ENCODE peak calls at places on chromosomes 13 and 19, in eight cellular contexts. One of them, this sample, is unnamed.

GRCh38 chr19:10288662-10289166 is 1.0 kb upstream of the ICAM5 start:
- DNase-seq in lower lobe of right lung: peak; percentile 76
- DNase-seq in left lung: no peak
- DNase-seq in cardiac muscle cell: peak; percentile 55
- DNase-seq in fibroblast of lung: no peak
- DNase-seq in upper lobe of left lung: peak; percentile 68
- DNase-seq in heart left ventricle: no peak
- DNase-seq in heart right ventricle: no peak
- DNase-seq in this sample: no peak

GRCh38 chr13:55013051-55013450 is 1984.4 kb downstream of the OLFM4 start:
- DNase-seq in lower lobe of right lung: no peak
- DNase-seq in cardiac muscle cell: no peak
- DNase-seq in fibroblast of lung: no peak
- DNase-seq in upper lobe of left lung: no peak
- DNase-seq in heart left ventricle: no peak
- DNase-seq in left lung: no peak
- DNase-seq in heart right ventricle: no peak
- DNase-seq in this sample: no peak

GRCh38 chr13:109136873-109137272 is 507.5 kb downstream of the MYO16 start:
- DNase-seq in cardiac muscle cell: no peak
- DNase-seq in left lung: no peak
- DNase-seq in fibroblast of lung: no peak
- DNase-seq in heart left ventricle: no peak
- DNase-seq in heart right ventricle: no peak
- DNase-seq in lower lobe of right lung: no peak
- DNase-seq in upper lobe of left lung: no peak
- DNase-seq in this sample: no peak

GRCh38 chr13:55554741-55555140 is 1586.0 kb upstream of the PRR20A start:
- DNase-seq in heart left ventricle: no peak
- DNase-seq in cardiac muscle cell: no peak
- DNase-seq in heart right ventricle: no peak
- DNase-seq in left lung: no peak
- DNase-seq in lower lobe of right lung: no peak
- DNase-seq in fibroblast of lung: no peak
- DNase-seq in upper lobe of left lung: no peak
- DNase-seq in this sample: no peak

GRCh38 chr19:16381756-16382401 is 57.3 kb downstream of the KLF2 start:
- DNase-seq in cardiac muscle cell: peak; percentile 86
- DNase-seq in heart left ventricle: peak; percentile 85
- DNase-seq in fibroblast of lung: peak; percentile 57
- DNase-seq in heart right ventricle: peak; percentile 83
- DNase-seq in upper lobe of left lung: no peak
- DNase-seq in left lung: no peak
- DNase-seq in lower lobe of right lung: no peak
- DNase-seq in this sample: peak; percentile 98

GRCh38 chr13:26867451-26868067 is 107.0 kb upstream of the GPR12 start:
- DNase-seq in fibroblast of lung: peak; percentile 33
- DNase-seq in lower lobe of right lung: no peak
- DNase-seq in heart left ventricle: no peak
- DNase-seq in left lung: no peak
- DNase-seq in cardiac muscle cell: peak; percentile 45
- DNase-seq in heart right ventricle: no peak
- DNase-seq in upper lobe of left lung: no peak
- DNase-seq in this sample: no peak

GRCh38 chr19:14091086-14091884 is 734 bp upstream of the SAMD1 start:
- DNase-seq in cardiac muscle cell: peak; percentile 58
- DNase-seq in upper lobe of left lung: peak; percentile 81
- DNase-seq in fibroblast of lung: peak; percentile 79
- DNase-seq in left lung: peak; percentile 86
- DNase-seq in heart left ventricle: no peak
- DNase-seq in lower lobe of right lung: peak; percentile 60
- DNase-seq in heart right ventricle: no peak
- DNase-seq in this sample: peak; percentile 77

GRCh38 chr13:37484056-37484455 is 114.5 kb downstream of the POSTN start:
- DNase-seq in left lung: no peak
- DNase-seq in heart right ventricle: no peak
- DNase-seq in upper lobe of left lung: no peak
- DNase-seq in fibroblast of lung: no peak
- DNase-seq in heart left ventricle: no peak
- DNase-seq in cardiac muscle cell: no peak
- DNase-seq in lower lobe of right lung: no peak
- DNase-seq in this sample: no peak

GRCh38 chr19:3538965-3539742 is at the start of gene TEKTIP1:
- DNase-seq in left lung: no peak
- DNase-seq in heart right ventricle: no peak
- DNase-seq in fibroblast of lung: no peak
- DNase-seq in cardiac muscle cell: no peak
- DNase-seq in heart left ventricle: no peak
- DNase-seq in upper lobe of left lung: no peak
- DNase-seq in lower lobe of right lung: no peak
- DNase-seq in this sample: no peak

GRCh38 chr19:7376151-7376852 is 27.6 kb downstream of the ARHGEF18 start:
- DNase-seq in fibroblast of lung: no peak
- DNase-seq in heart right ventricle: no peak
- DNase-seq in left lung: no peak
- DNase-seq in heart left ventricle: no peak
- DNase-seq in lower lobe of right lung: no peak
- DNase-seq in cardiac muscle cell: no peak
- DNase-seq in upper lobe of left lung: no peak
- DNase-seq in this sample: peak; percentile 32

GRCh38 chr13:87259479-87260083 is 411.6 kb upstream of the SLITRK5 start:
- DNase-seq in cardiac muscle cell: peak; percentile 2
- DNase-seq in fibroblast of lung: peak; percentile 12
- DNase-seq in left lung: no peak
- DNase-seq in heart left ventricle: no peak
- DNase-seq in upper lobe of left lung: no peak
- DNase-seq in lower lobe of right lung: no peak
- DNase-seq in heart right ventricle: no peak
- DNase-seq in this sample: no peak

GRCh38 chr19:47240996-47241918 is 10.3 kb upstream of the BBC3 start:
- DNase-seq in left lung: peak; percentile 79
- DNase-seq in upper lobe of left lung: peak; percentile 89
- DNase-seq in lower lobe of right lung: peak; percentile 83
- DNase-seq in cardiac muscle cell: peak; percentile 82
- DNase-seq in heart right ventricle: peak; percentile 45
- DNase-seq in heart left ventricle: peak; percentile 76
- DNase-seq in fibroblast of lung: peak; percentile 76
- DNase-seq in this sample: peak; percentile 82

GRCh38 chr13:50428183-50428877 is 413.1 kb downstream of the KCNRG start:
- DNase-seq in heart right ventricle: no peak
- DNase-seq in upper lobe of left lung: no peak
- DNase-seq in cardiac muscle cell: no peak
- DNase-seq in heart left ventricle: no peak
- DNase-seq in fibroblast of lung: no peak
- DNase-seq in left lung: no peak
- DNase-seq in lower lobe of right lung: no peak
- DNase-seq in this sample: no peak

GRCh38 chr19:30428281-30428680 is 56.1 kb downstream of the ZNF536 start:
- DNase-seq in left lung: no peak
- DNase-seq in fibroblast of lung: no peak
- DNase-seq in heart right ventricle: no peak
- DNase-seq in heart left ventricle: no peak
- DNase-seq in lower lobe of right lung: no peak
- DNase-seq in upper lobe of left lung: no peak
- DNase-seq in cardiac muscle cell: no peak
- DNase-seq in this sample: no peak

GRCh38 chr19:39199025-39199424 is 2.3 kb downstream of the NCCRP1 start:
- DNase-seq in lower lobe of right lung: no peak
- DNase-seq in heart left ventricle: no peak
- DNase-seq in fibroblast of lung: peak; percentile 78
- DNase-seq in left lung: no peak
- DNase-seq in cardiac muscle cell: peak; percentile 81
- DNase-seq in upper lobe of left lung: no peak
- DNase-seq in heart right ventricle: no peak
- DNase-seq in this sample: no peak

DNA sequence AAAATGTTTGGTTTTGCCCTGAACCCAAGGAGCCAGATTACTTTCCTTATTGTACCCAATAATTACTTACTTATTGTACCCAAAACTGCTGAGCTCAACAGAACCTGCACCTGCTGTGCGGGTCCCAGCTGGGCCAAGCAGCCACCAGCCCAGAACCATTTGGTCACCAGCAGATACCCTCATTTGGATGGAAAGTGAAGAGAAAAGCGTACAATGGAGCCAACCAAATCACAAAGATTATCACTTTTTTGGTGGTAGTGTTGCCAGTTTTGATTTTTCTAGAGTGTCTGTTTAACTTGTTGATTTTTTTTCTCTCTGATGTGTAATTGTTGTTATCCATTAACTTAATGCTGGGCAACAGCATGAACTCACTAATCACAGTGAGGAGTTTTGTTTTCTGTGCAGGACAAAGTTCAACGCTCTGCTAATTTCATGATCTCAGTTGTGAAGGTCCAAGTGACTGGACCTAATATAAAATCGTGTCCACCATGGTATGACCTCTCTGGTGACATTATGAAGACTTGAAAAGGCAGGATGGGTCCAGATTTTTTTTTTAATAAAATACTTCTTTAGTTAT is 23.8 kb downstream of the SPATA13 start:
- DNase-seq in left lung: no peak
- DNase-seq in upper lobe of left lung: no peak
- DNase-seq in cardiac muscle cell: no peak
- DNase-seq in heart right ventricle: no peak
- DNase-seq in fibroblast of lung: no peak
- DNase-seq in heart left ventricle: no peak
- DNase-seq in lower lobe of right lung: no peak
- DNase-seq in this sample: no peak
- H3K4me1 ChIP-seq in left lung: no peaks in the 10 kb centered on the region
- H3K4me1 ChIP-seq in upper lobe of left lung: peaks cover 2% of the 10 kb centered on the region
- H3K4me1 ChIP-seq in cardiac muscle cell: no peaks in the 10 kb centered on the region
- H3K4me1 ChIP-seq in heart right ventricle: peaks cover 2% of the 10 kb centered on the region
- H3K4me1 ChIP-seq in fibroblast of lung: no peaks in the 10 kb centered on the region
- H3K4me1 ChIP-seq in heart left ventricle: no peaks in the 10 kb centered on the region
- H3K4me1 ChIP-seq in lower lobe of right lung: no peaks in the 10 kb centered on the region
- H3K4me1 ChIP-seq in this sample: no peaks in the 10 kb centered on the region

GRCh38 chr13:112066624-112067004 is 335 bp upstream of the SOX1 start:
- DNase-seq in left lung: no peak
- DNase-seq in lower lobe of right lung: peak; percentile 54
- DNase-seq in heart right ventricle: peak; percentile 55
- DNase-seq in cardiac muscle cell: peak; percentile 58
- DNase-seq in upper lobe of left lung: no peak
- DNase-seq in fibroblast of lung: peak; percentile 38
- DNase-seq in heart left ventricle: peak; percentile 48
- DNase-seq in this sample: no peak

GRCh38 chr13:112064222-112064621 is 2.7 kb upstream of the SOX1 start:
- DNase-seq in heart left ventricle: no peak
- DNase-seq in fibroblast of lung: no peak
- DNase-seq in heart right ventricle: no peak
- DNase-seq in lower lobe of right lung: no peak
- DNase-seq in upper lobe of left lung: no peak
- DNase-seq in cardiac muscle cell: no peak
- DNase-seq in left lung: no peak
- DNase-seq in this sample: no peak

GRCh38 chr13:112065867-112066623 is 904 bp upstream of the SOX1 start:
- DNase-seq in upper lobe of left lung: no peak
- DNase-seq in cardiac muscle cell: no peak
- DNase-seq in heart right ventricle: no peak
- DNase-seq in fibroblast of lung: no peak
- DNase-seq in lower lobe of right lung: no peak
- DNase-seq in left lung: no peak
- DNase-seq in heart left ventricle: no peak
- DNase-seq in this sample: no peak

GRCh38 chr13:112063807-112064206 is 3.1 kb upstream of the SOX1 start:
- DNase-seq in left lung: no peak
- DNase-seq in cardiac muscle cell: no peak
- DNase-seq in heart right ventricle: no peak
- DNase-seq in fibroblast of lung: no peak
- DNase-seq in lower lobe of right lung: no peak
- DNase-seq in heart left ventricle: no peak
- DNase-seq in upper lobe of left lung: no peak
- DNase-seq in this sample: no peak

DNA sequence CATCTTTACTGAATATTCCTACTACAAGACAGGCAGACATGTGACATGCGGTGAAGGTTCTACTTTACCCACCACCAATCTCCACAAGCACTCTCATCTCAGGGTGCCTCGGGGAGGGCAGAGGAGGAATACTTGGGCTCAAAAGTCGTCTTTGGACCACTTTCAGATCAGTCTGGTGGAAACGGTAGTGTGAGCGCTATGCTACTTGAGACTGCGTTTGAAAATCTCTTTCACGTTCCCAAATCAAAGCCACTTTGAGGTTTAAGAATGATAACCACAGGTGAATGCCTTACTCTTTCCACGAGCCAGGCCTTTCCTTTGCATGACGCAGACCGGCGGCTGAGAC is 1.5 kb upstream of the SOX1 start:
- DNase-seq in heart left ventricle: no peak
- DNase-seq in fibroblast of lung: no peak
- DNase-seq in upper lobe of left lung: no peak
- DNase-seq in cardiac muscle cell: no peak
- DNase-seq in left lung: no peak
- DNase-seq in heart right ventricle: no peak
- DNase-seq in lower lobe of right lung: no peak
- DNase-seq in this sample: no peak
- H3K27me3 ChIP-seq in heart left ventricle: peaks cover 80% of the 10 kb centered on the region
- H3K27me3 ChIP-seq in fibroblast of lung: peaks cover 37% of the 10 kb centered on the region
- H3K27me3 ChIP-seq in upper lobe of left lung: no peaks in the 10 kb centered on the region
- H3K27me3 ChIP-seq in cardiac muscle cell: peaks cover 100% of the 10 kb centered on the region
- H3K27me3 ChIP-seq in left lung: peaks cover 99% of the 10 kb centered on the region
- H3K27me3 ChIP-seq in heart right ventricle: peaks cover 89% of the 10 kb centered on the region
- H3K27me3 ChIP-seq in lower lobe of right lung: peaks cover 85% of the 10 kb centered on the region
- H3K27me3 ChIP-seq in this sample: no peaks in the 10 kb centered on the region

GRCh38 chr19:56969726-56970125 is 129.2 kb upstream of the PEG3 start:
- DNase-seq in left lung: no peak
- DNase-seq in cardiac muscle cell: no peak
- DNase-seq in upper lobe of left lung: no peak
- DNase-seq in lower lobe of right lung: no peak
- DNase-seq in fibroblast of lung: no peak
- DNase-seq in heart right ventricle: no peak
- DNase-seq in heart left ventricle: no peak
- DNase-seq in this sample: no peak
- H3K27ac ChIP-seq in left lung: no peak overlapping the region
- H3K27ac ChIP-seq in cardiac muscle cell: no peak overlapping the region
- H3K27ac ChIP-seq in upper lobe of left lung: no peak overlapping the region
- H3K27ac ChIP-seq in lower lobe of right lung: no peak overlapping the region
- H3K27ac ChIP-seq in fibroblast of lung: no peak overlapping the region
- H3K27ac ChIP-seq in heart right ventricle: no peak overlapping the region
- H3K27ac ChIP-seq in heart left ventricle: no peak overlapping the region
- H3K27ac ChIP-seq in this sample: no peak overlapping the region

DNA sequence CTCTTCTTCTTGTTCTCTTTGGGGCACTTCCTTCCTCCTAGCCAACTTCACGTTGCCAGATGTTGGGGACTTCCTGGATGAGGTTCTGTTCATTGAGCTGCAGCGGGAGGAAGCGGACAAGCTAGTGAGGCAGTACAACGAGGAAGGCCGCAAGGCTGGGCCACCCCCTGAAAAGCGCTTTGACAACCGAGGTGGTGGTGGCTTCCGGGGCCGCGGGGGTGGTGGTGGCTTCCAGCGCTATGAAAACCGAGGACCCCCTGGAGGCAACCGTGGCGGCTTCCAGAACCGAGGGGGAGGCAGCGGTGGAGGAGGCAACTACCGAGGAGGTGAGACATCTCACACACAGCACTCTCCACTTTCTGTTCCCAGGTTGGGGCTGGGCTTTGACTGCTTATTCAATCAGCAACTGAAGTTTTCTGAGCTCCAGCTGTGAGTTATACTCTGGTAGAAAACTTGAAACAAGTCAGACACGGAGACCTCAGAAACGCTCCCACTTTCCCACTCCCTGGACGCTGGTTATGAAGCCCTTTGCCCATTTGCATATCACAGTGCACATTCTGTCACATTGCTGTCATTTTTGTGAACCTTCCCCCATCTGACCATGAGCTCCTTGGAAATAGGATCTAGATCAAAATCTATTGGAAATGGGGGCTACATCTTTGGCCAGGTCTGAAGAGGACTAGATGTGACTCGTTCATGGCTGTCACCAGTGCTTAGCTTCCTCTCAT is 7.2 kb upstream of the CCDC97 start:
- DNase-seq in upper lobe of left lung: peak; percentile 62
- DNase-seq in heart right ventricle: no peak
- DNase-seq in fibroblast of lung: no peak
- DNase-seq in lower lobe of right lung: no peak
- DNase-seq in cardiac muscle cell: no peak
- DNase-seq in left lung: no peak
- DNase-seq in heart left ventricle: no peak
- DNase-seq in this sample: no peak
- H3K4me1 ChIP-seq in upper lobe of left lung: peaks cover 34% of the 10 kb centered on the region
- H3K4me1 ChIP-seq in heart right ventricle: peaks cover 69% of the 10 kb centered on the region
- H3K4me1 ChIP-seq in fibroblast of lung: peaks cover 21% of the 10 kb centered on the region
- H3K4me1 ChIP-seq in lower lobe of right lung: peaks cover 43% of the 10 kb centered on the region
- H3K4me1 ChIP-seq in cardiac muscle cell: peaks cover 33% of the 10 kb centered on the region
- H3K4me1 ChIP-seq in left lung: peaks cover 26% of the 10 kb centered on the region
- H3K4me1 ChIP-seq in heart left ventricle: peaks cover 38% of the 10 kb centered on the region
- H3K4me1 ChIP-seq in this sample: peaks cover 4% of the 10 kb centered on the region